ENCODE peak calls at places on chromosomes 16 and 17, in four cellular contexts. X is fibroblast of mammary gland, T is heart right ventricle, N is nephron progenitor cell. V is an unnamed sample.

GRCh38 chr17:78284146-78284545 is 52.7 kb downstream of the TMEM235 start:
- DNase-seq in T (no peak), N (no peak), X (peak; percentile 83), V (no peak)

GRCh38 chr16:3983081-3983520 is 102.6 kb upstream of the CREBBP start:
- DNase-seq in X (peak; percentile 56), T (peak; percentile 65), N (peak; percentile 77), V (peak; percentile 80)

GRCh38 chr16:16774389-16774788 is 395.4 kb downstream of the NPIPA7 start:
- DNase-seq in T (no peak), N (no peak), X (no peak), V (no peak)

GRCh38 chr17:63697341-63698286 is 2.3 kb downstream of the LIMD2 start:
- DNase-seq in N (no peak), T (peak; percentile 55), X (peak; percentile 32), V (peak; percentile 55)

GRCh38 chr17:9821921-9822320 is at the start of gene GSG1L2:
- DNase-seq in X (no peak), N (no peak), T (no peak), V (no peak)

GRCh38 chr16:8935989-8936388 is 27.7 kb downstream of the USP7 start:
- DNase-seq in T (no peak), N (no peak), X (no peak), V (no peak)

GRCh38 chr16:30561212-30561816 is 3.1 kb upstream of the ZNF764 start:
- DNase-seq in T (peak; percentile 63), X (peak; percentile 8), N (no peak), V (no peak)

GRCh38 chr17:80124351-80124981 is 22.5 kb downstream of the EIF4A3 start:
- DNase-seq in T (no peak), X (peak; percentile 84), N (no peak), V (peak; percentile 67)

GRCh38 chr16:4293822-4294457 is 21.1 kb upstream of the TFAP4 start:
- DNase-seq in T (peak; percentile 51), X (peak; percentile 76), N (peak; percentile 81), V (peak; percentile 76)

DNA sequence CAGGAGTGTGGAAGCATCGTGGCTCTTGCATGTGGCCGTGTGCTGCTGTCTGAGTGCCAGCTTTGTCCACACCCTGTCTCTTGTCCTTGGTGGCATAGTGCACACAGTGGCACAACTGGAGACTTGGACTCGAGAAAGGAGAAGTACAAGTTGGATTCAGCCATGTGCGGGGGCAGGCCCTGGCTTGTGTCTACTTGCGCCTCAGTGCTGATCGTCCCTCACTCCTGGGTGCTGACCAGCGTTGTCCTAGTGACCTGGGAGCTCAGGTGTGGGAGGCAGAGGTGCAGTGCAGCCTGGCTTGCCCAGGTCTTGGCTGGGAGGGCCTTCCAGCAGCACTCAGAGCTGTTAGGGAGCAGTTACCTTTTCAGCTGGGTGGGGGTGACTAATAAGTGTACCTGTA is 20.6 kb downstream of the MPRIP start:
- DNase-seq in X (no peak), T (no peak), N (no peak), V (peak; percentile 7)
- TF ChIP-seq CTCF in X (no peak), T (no peak), N (no peak), V (no peak)

GRCh38 chr16:54934536-54935410 is 4.1 kb downstream of the IRX5 start:
- DNase-seq in N (peak; percentile 64), T (no peak), X (no peak), V (peak; percentile 51)
- TF ChIP-seq CTCF in N (peak; percentile 48), T (peak; percentile 43), X (no peak), V (no peak)

DNA sequence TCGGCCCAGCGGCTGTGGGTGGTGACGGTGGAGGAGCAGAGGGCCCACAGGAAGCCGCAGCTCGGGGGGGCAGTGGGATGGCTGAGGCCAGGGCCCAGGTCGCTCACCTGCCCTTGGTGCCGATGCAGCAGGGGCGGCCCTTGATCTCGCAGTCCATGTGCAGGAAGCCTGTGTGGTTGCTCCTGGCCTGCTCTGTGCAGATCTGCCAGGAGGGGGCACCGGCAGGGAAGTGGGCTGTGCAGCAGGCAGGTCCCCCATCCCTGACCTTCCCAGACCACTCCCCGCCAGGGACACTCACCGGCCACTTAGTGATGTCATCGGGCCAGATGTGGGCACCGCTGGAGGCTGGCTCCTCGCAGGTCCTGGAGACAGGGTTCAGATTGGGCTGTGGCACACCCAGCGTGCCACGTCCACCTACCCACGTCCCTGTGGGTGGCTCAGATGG is 6.2 kb downstream of the AANAT start:
- DNase-seq in N (peak; percentile 61), T (no peak), X (no peak), V (peak; percentile 76)
- TF ChIP-seq CTCF in N (peak; percentile 44), T (peak; percentile 15), X (peak; percentile 29), V (peak; percentile 39)

GRCh38 chr16:33877-34707 is 19.3 kb downstream of the POLR3K start:
- DNase-seq in T (no peak), X (no peak), N (no peak), V (peak; percentile 40)
- TF ChIP-seq CTCF in T (no peak), X (no peak), N (no peak), V (no peak)

DNA sequence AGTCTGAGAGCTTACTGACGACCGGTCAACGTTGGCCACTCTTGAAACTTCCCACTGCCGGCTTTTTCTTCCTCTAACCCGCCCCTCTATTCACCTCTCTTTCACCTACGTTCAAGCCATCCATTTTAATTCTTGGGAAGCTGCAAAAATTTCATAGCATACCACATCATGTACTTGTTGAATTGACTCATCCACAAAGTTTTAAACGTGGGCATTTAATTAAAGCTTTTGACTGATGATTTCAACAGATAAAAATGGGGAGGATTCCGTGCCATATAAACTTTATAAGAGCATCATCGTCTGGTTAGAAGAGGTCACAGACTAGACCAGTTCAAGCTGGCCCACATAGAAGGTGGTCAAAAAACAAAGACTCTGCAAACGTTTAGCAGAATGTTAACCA is 22.5 kb downstream of the VPS53 start:
- DNase-seq in N (no peak), T (no peak), X (peak; percentile 77), V (no peak)
- TF ChIP-seq CTCF in N (no peak), T (no peak), X (no peak), V (no peak)

V was measured in glutamatergic neuron.